ENCODE peak calls at places on chromosomes 11 and 22, in five cellular contexts. One of them, this sample, is unnamed.

GRCh38 chr11:45334410-45334809 is 48.3 kb upstream of the SYT13 start:
- DNase-seq in fibroblast of lung: no peak
- DNase-seq in mucosa of descending colon: no peak
- DNase-seq in NT2/D1: no peak
- DNase-seq in pancreas: no peak
- DNase-seq in this sample: no peak

GRCh38 chr11:102523887-102524286 is 6.7 kb downstream of the MMP7 start:
- DNase-seq in mucosa of descending colon: no peak
- DNase-seq in NT2/D1: no peak
- DNase-seq in pancreas: no peak
- DNase-seq in fibroblast of lung: no peak
- DNase-seq in this sample: no peak

GRCh38 chr11:35675901-35676610 is 13.5 kb downstream of the TRIM44 start:
- DNase-seq in mucosa of descending colon: no peak
- DNase-seq in NT2/D1: no peak
- DNase-seq in fibroblast of lung: no peak
- DNase-seq in pancreas: no peak
- DNase-seq in this sample: no peak

GRCh38 chr22:24444729-24445466 is 17.5 kb downstream of the ADORA2A start:
- DNase-seq in pancreas: no peak
- DNase-seq in NT2/D1: no peak
- DNase-seq in fibroblast of lung: no peak
- DNase-seq in mucosa of descending colon: no peak
- DNase-seq in this sample: no peak

GRCh38 chr11:13781153-13781552 is 112.7 kb downstream of the FAR1 start:
- DNase-seq in NT2/D1: no peak
- DNase-seq in pancreas: no peak
- DNase-seq in fibroblast of lung: no peak
- DNase-seq in mucosa of descending colon: no peak
- DNase-seq in this sample: no peak

GRCh38 chr11:2913029-2913431 is 16.2 kb downstream of the PHLDA2 start:
- DNase-seq in fibroblast of lung: peak
- DNase-seq in mucosa of descending colon: no peak
- DNase-seq in pancreas: peak
- DNase-seq in NT2/D1: no peak
- DNase-seq in this sample: no peak

GRCh38 chr11:94504689-94505293 is 7.5 kb upstream of the C11orf97 start:
- DNase-seq in pancreas: no peak
- DNase-seq in NT2/D1: peak
- DNase-seq in mucosa of descending colon: no peak
- DNase-seq in fibroblast of lung: peak
- DNase-seq in this sample: no peak

GRCh38 chr22:49368976-49369725 is 458.5 kb downstream of the BRD1 start:
- DNase-seq in mucosa of descending colon: no peak
- DNase-seq in pancreas: no peak
- DNase-seq in fibroblast of lung: no peak
- DNase-seq in NT2/D1: no peak
- DNase-seq in this sample: no peak

GRCh38 chr22:50115693-50116092 is 25.9 kb downstream of the MOV10L1 start:
- DNase-seq in mucosa of descending colon: no peak
- DNase-seq in pancreas: no peak
- DNase-seq in NT2/D1: no peak
- DNase-seq in fibroblast of lung: peak
- DNase-seq in this sample: no peak

GRCh38 chr11:67312187-67313021 is 9.1 kb downstream of the SSH3 start:
- DNase-seq in pancreas: peak
- DNase-seq in mucosa of descending colon: peak
- DNase-seq in NT2/D1: no peak
- DNase-seq in fibroblast of lung: no peak
- DNase-seq in this sample: no peak

GRCh38 chr22:36334081-36334831 is 53.5 kb downstream of the MYH9 start:
- DNase-seq in NT2/D1: no peak
- DNase-seq in fibroblast of lung: peak
- DNase-seq in pancreas: no peak
- DNase-seq in mucosa of descending colon: no peak
- DNase-seq in this sample: no peak

GRCh38 chr11:1825039-1825740 is 9.6 kb upstream of the SYT8 start:
- DNase-seq in NT2/D1: peak
- DNase-seq in pancreas: peak
- DNase-seq in fibroblast of lung: no peak
- DNase-seq in mucosa of descending colon: no peak
- DNase-seq in this sample: no peak

GRCh38 chr11:6979365-6979764 is 40.8 kb downstream of the ZNF214 start:
- DNase-seq in pancreas: no peak
- DNase-seq in mucosa of descending colon: no peak
- DNase-seq in fibroblast of lung: peak
- DNase-seq in NT2/D1: no peak
- DNase-seq in this sample: no peak

DNA sequence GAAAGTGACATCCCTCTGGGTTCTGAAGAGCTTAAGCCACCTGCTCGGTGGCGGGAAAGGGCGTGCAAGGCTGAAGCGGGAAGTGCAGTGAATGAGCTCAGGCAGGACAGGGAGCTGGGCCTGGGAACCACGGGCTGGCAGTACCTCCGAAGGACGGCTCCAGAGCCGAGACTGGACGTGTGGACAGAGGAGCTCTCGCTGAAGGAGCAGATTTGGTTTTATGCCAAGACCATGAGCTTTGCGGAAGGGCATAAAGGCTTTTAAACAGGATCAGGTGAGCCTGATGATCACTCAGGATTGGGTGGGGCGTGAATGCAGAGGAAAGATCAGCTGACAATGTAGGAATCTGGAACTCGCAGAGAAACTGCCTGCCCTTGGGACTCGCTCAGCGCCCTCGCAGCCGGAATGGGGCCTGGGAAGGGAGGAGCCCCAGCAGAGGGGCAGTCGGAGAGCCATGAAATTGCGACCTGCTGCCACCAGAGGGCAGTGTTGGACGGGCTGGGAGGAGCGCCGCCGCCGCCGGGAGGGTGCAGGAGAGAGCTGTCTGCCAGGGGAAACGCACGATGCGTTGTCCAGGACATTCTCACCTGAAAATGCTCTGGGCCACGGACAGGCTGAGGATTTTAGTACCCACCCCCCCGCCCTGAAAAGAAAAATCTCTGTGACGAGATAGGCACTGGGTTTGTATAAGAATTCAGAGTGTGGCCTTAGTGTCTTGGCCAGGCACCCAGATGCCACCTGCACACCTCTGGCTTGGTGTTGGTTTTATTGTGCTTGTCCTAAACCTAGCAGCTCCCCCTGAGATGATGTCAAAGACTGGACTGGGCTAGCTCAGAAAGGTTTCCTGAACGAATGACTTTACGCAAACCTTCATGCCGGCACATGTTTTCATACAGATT is 324.4 kb downstream of the NTM start:
- DNase-seq in NT2/D1: peak
- DNase-seq in fibroblast of lung: peak
- DNase-seq in mucosa of descending colon: peak
- DNase-seq in pancreas: peak
- DNase-seq in this sample: peak
- H3K4me3 ChIP-seq in NT2/D1: no peak
- H3K4me3 ChIP-seq in fibroblast of lung: peak
- H3K4me3 ChIP-seq in mucosa of descending colon: no peak
- H3K4me3 ChIP-seq in pancreas: no peak
- H3K4me3 ChIP-seq in this sample: peak

GRCh38 chr11:79415411-79415810 is 25.4 kb downstream of the TENM4 start:
- DNase-seq in NT2/D1: no peak
- DNase-seq in mucosa of descending colon: no peak
- DNase-seq in fibroblast of lung: peak
- DNase-seq in pancreas: no peak
- DNase-seq in this sample: no peak

GRCh38 chr11:79414644-79415317 is 26.0 kb downstream of the TENM4 start:
- DNase-seq in mucosa of descending colon: no peak
- DNase-seq in pancreas: no peak
- DNase-seq in fibroblast of lung: peak
- DNase-seq in NT2/D1: no peak
- DNase-seq in this sample: peak

GRCh38 chr11:79415912-79416311 is 24.9 kb downstream of the TENM4 start:
- DNase-seq in pancreas: no peak
- DNase-seq in fibroblast of lung: no peak
- DNase-seq in mucosa of descending colon: no peak
- DNase-seq in NT2/D1: no peak
- DNase-seq in this sample: no peak

GRCh38 chr11:79412761-79413160 is 28.1 kb downstream of the TENM4 start:
- DNase-seq in NT2/D1: no peak
- DNase-seq in fibroblast of lung: peak
- DNase-seq in mucosa of descending colon: no peak
- DNase-seq in pancreas: no peak
- DNase-seq in this sample: no peak

DNA sequence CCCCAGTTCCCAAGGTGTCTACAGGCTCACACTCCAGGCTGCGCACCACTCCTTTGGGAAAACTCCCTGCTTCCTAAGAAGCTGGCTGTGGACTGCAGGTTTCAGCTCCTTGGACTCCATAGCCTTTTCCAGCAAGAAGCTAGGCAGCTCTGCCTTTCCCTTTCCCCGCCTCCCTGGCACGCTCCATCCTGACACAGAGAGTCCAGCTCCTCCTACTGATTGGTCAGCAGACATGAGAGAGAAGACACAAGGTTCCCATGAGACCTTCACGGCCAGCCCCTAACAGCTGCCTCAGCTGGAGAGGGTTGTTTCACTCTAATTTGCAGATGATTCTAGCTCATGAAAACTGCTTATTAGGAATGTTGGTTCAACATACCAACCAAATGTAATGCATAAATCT is 27.6 kb downstream of the TENM4 start:
- DNase-seq in mucosa of descending colon: peak
- DNase-seq in fibroblast of lung: peak
- DNase-seq in NT2/D1: no peak
- DNase-seq in pancreas: peak
- DNase-seq in this sample: peak
- H3K4me3 ChIP-seq in mucosa of descending colon: no peak
- H3K4me3 ChIP-seq in fibroblast of lung: no peak
- H3K4me3 ChIP-seq in NT2/D1: no peak
- H3K4me3 ChIP-seq in pancreas: no peak
- H3K4me3 ChIP-seq in this sample: no peak

GRCh38 chr11:119726150-119726553 is 2.8 kb downstream of the NECTIN1 start:
- DNase-seq in mucosa of descending colon: no peak
- DNase-seq in NT2/D1: no peak
- DNase-seq in fibroblast of lung: no peak
- DNase-seq in pancreas: peak
- DNase-seq in this sample: no peak
- H3K4me3 ChIP-seq in mucosa of descending colon: no peak
- H3K4me3 ChIP-seq in NT2/D1: peak
- H3K4me3 ChIP-seq in fibroblast of lung: no peak
- H3K4me3 ChIP-seq in pancreas: peak
- H3K4me3 ChIP-seq in this sample: no peak

DNA sequence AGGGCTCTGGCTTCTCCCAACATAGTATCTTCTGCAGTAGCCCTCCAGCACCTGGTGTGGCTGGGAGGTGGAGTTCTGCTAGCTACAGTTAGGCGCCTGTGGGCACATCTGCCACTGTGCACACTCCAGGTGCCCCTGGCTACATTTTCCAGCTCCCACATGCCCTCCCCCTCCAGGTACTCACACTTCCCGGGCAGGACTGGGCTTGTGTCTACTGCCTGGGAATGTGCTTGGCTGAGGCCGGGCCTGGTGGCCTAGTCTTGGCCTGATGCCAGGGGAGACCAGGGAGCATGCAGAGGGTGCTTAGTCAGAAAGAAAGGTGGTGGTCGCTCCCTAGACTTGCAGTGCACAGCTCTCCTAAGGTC is 15.9 kb downstream of the PHLDB1 start:
- DNase-seq in mucosa of descending colon: peak
- DNase-seq in fibroblast of lung: peak
- DNase-seq in pancreas: no peak
- DNase-seq in NT2/D1: no peak
- DNase-seq in this sample: no peak
- H3K4me3 ChIP-seq in mucosa of descending colon: no peak
- H3K4me3 ChIP-seq in fibroblast of lung: no peak
- H3K4me3 ChIP-seq in pancreas: no peak
- H3K4me3 ChIP-seq in NT2/D1: no peak
- H3K4me3 ChIP-seq in this sample: no peak

DNA sequence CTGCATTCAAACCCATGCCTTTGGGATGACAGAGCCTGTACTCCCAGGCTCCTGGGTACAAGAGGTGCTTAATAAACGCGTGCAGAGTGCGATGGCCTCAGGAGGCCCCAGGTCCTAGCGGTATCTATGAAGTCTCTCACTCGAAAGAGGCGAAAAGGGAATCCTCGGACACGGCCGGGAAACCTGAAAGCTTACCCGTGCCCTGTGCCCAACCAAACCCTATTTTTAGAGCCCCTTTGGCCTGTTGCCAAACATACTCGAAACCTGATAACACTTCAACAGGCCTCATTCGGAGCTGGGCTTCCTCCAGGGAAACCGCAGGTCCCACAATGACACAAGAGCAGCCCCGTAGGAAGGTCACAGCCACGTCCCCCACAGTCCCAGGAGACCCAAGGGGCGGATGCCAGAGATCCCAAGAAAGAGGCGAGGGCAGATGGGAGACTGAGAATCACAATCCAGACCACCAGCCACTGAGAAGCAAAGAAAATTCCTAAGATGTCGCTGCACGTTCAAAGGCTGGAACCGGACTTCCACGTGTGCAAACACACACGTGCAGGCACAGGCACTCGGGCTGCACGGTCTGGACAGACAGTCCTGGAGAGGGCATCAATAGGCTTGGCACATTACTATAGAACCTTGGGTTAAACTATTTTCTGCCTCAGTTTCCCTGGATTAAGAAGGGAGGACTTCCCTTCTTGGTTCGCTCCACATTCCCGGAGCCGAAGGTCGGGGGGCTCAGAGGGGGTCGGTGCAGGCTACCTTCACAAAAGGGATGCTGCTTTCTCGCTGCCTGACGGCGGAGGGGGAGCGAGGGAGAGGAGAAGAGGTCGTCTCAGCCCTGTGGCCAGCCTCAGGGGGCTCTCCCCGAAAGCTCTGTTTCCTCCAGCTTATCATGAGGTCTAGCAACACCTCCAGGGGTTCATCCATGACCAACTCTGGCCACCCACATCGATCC is 8.2 kb downstream of the PDGFB start:
- DNase-seq in fibroblast of lung: no peak
- DNase-seq in pancreas: no peak
- DNase-seq in mucosa of descending colon: no peak
- DNase-seq in NT2/D1: no peak
- DNase-seq in this sample: no peak
- H3K4me3 ChIP-seq in fibroblast of lung: no peak
- H3K4me3 ChIP-seq in pancreas: no peak
- H3K4me3 ChIP-seq in mucosa of descending colon: no peak
- H3K4me3 ChIP-seq in NT2/D1: no peak
- H3K4me3 ChIP-seq in this sample: no peak

GRCh38 chr11:628056-628455 is 1.1 kb upstream of the SCT start:
- DNase-seq in NT2/D1: no peak
- DNase-seq in fibroblast of lung: no peak
- DNase-seq in pancreas: no peak
- DNase-seq in mucosa of descending colon: peak
- DNase-seq in this sample: no peak
- H3K4me3 ChIP-seq in NT2/D1: no peak
- H3K4me3 ChIP-seq in fibroblast of lung: no peak
- H3K4me3 ChIP-seq in pancreas: no peak
- H3K4me3 ChIP-seq in mucosa of descending colon: no peak
- H3K4me3 ChIP-seq in this sample: no peak

GRCh38 chr11:114440971-114441810 is 1.9 kb downstream of the REXO2 start:
- DNase-seq in NT2/D1: no peak
- DNase-seq in pancreas: no peak
- DNase-seq in mucosa of descending colon: no peak
- DNase-seq in fibroblast of lung: no peak
- DNase-seq in this sample: no peak
- H3K4me3 ChIP-seq in NT2/D1: peak
- H3K4me3 ChIP-seq in pancreas: no peak
- H3K4me3 ChIP-seq in mucosa of descending colon: no peak
- H3K4me3 ChIP-seq in fibroblast of lung: peak
- H3K4me3 ChIP-seq in this sample: peak

This sample was measured in skeletal muscle cell.